ENCODE peak calls at places on chromosome 14, in four cellular contexts. C is ovary, W is esophagus squamous epithelium, D is A549. L is an unnamed sample.

GRCh38 chr14:81303258-81303935 is 82.6 kb upstream of the GTF2A1 start:
- DNase-seq in C (peak; percentile 28), D (no peak), W (no peak), L (no peak)

GRCh38 chr14:61569783-61570182 is 125.5 kb upstream of the HIF1A start:
- DNase-seq in C (no peak), D (no peak), W (no peak), L (peak; percentile 87)

GRCh38 chr14:77681196-77682157 is 26.3 kb downstream of the ALKBH1 start:
- DNase-seq in W (no peak), D (no peak), C (no peak), L (no peak)

GRCh38 chr14:101472518-101472849 is 88.8 kb upstream of the DIO3 start:
- DNase-seq in W (no peak), C (no peak), D (no peak), L (peak; percentile 67)

GRCh38 chr14:91170504-91171121 is 56.7 kb downstream of the DGLUCY start:
- DNase-seq in W (no peak), D (no peak), C (no peak), L (no peak)

GRCh38 chr14:63178912-63179311 is 25.3 kb upstream of the RHOJ start:
- DNase-seq in C (no peak), W (no peak), D (no peak), L (no peak)

GRCh38 chr14:36507847-36508417 is 12.1 kb downstream of the NKX2-1 start:
- DNase-seq in D (no peak), W (no peak), C (no peak), L (no peak)

GRCh38 chr14:51211149-51211548 is 28.9 kb upstream of the TMX1 start:
- DNase-seq in C (no peak), W (no peak), D (no peak), L (no peak)

GRCh38 chr14:54759982-54760585 is 142.5 kb downstream of the GCH1 start:
- DNase-seq in D (no peak), W (no peak), C (no peak), L (no peak)

GRCh38 chr14:36477266-36477665 is 42.8 kb downstream of the NKX2-1 start:
- DNase-seq in C (no peak), D (no peak), W (no peak), L (no peak)

GRCh38 chr14:67526676-67527459 is 6.2 kb upstream of the PLEKHH1 start:
- DNase-seq in W (no peak), D (peak; percentile 54), C (peak; percentile 29), L (no peak)

GRCh38 chr14:58283730-58284129 is 14.6 kb upstream of the ARID4A start:
- DNase-seq in D (no peak), W (no peak), C (no peak), L (no peak)

GRCh38 chr14:64536488-64537245 is 3.9 kb upstream of the HSPA2 start:
- DNase-seq in C (no peak), D (no peak), W (no peak), L (no peak)

GRCh38 chr14:103538291-103539055 is 9.5 kb downstream of the TRMT61A start:
- DNase-seq in C (no peak), W (no peak), D (no peak), L (no peak)

GRCh38 chr14:21902561-21903199 is 229.1 kb upstream of the OR4E1 start:
- DNase-seq in C (no peak), D (no peak), W (no peak), L (no peak)

GRCh38 chr14:30020271-30020670 is 92.6 kb upstream of the PRKD1 start:
- DNase-seq in D (no peak), C (no peak), W (no peak), L (no peak)

GRCh38 chr14:89787525-89787924 is 167.0 kb downstream of the EFCAB11 start:
- DNase-seq in D (no peak), W (no peak), C (no peak), L (no peak)

GRCh38 chr14:71712478-71712877 is 219.8 kb upstream of the RGS6 start:
- DNase-seq in W (no peak), D (no peak), C (no peak), L (no peak)

GRCh38 chr14:81337073-81337472 is 63.1 kb downstream of the STON2 start:
- DNase-seq in D (no peak), W (no peak), C (no peak), L (no peak)

GRCh38 chr14:55864890-55865655 is 253.1 kb upstream of the PELI2 start:
- DNase-seq in D (no peak), C (no peak), W (no peak), L (no peak)

GRCh38 chr14:61477845-61478438 is 156.6 kb downstream of the PRKCH start:
- DNase-seq in C (peak; percentile 63), W (no peak), D (no peak), L (no peak)

GRCh38 chr14:92135269-92135668 is 13.5 kb downstream of the CPSF2 start:
- DNase-seq in W (no peak), C (no peak), D (peak; percentile 11), L (no peak)

GRCh38 chr14:30855345-30856037 is 18.9 kb upstream of the COCH start:
- DNase-seq in C (no peak), D (no peak), W (no peak), L (no peak)

GRCh38 chr14:103630364-103631108 is 1.5 kb downstream of the KLC1 start:
- DNase-seq in D (no peak), C (no peak), W (no peak), L (no peak)

GRCh38 chr14:97408937-97409860 is 612.0 kb downstream of the VRK1 start:
- DNase-seq in C (no peak), W (no peak), D (no peak), L (no peak)

GRCh38 chr14:85587152-85587697 is 57.3 kb downstream of the FLRT2 start:
- DNase-seq in W (no peak), D (no peak), C (no peak), L (no peak)

GRCh38 chr14:59344711-59345455 is 120.3 kb downstream of the GPR135 start:
- DNase-seq in C (no peak), D (no peak), W (no peak), L (no peak)

GRCh38 chr14:44379292-44379977 is 127.6 kb downstream of the FSCB start:
- DNase-seq in C (no peak), W (no peak), D (no peak), L (no peak)

GRCh38 chr14:56273151-56273550 is 154.9 kb downstream of the PELI2 start:
- DNase-seq in W (no peak), D (no peak), C (no peak), L (no peak)

GRCh38 chr14:86334355-86334754 is 804.4 kb downstream of the FLRT2 start:
- DNase-seq in W (no peak), D (no peak), C (no peak), L (no peak)

GRCh38 chr14:89444044-89444443 is 27.0 kb upstream of the FOXN3 start:
- DNase-seq in W (no peak), D (no peak), C (no peak), L (no peak)

GRCh38 chr14:78593949-78594348 is 423.8 kb downstream of the NRXN3 start:
- DNase-seq in D (no peak), C (no peak), W (no peak), L (no peak)

GRCh38 chr14:97539884-97540283 is 742.7 kb downstream of the VRK1 start:
- DNase-seq in W (no peak), C (no peak), D (no peak), L (no peak)

GRCh38 chr14:59130472-59130871 is 58.0 kb upstream of the DAAM1 start:
- DNase-seq in D (no peak), C (no peak), W (no peak), L (no peak)

GRCh38 chr14:64983439-64984310 is 3.0 kb upstream of the FNTB start:
- DNase-seq in D (peak; percentile 55), W (no peak), C (no peak), L (no peak)

GRCh38 chr14:58488550-58488949 is 61.0 kb downstream of the KIAA0586 start:
- DNase-seq in C (no peak), W (no peak), D (no peak), L (no peak)

GRCh38 chr14:98368214-98368613 is 903.8 kb downstream of the BCL11B start:
- DNase-seq in D (no peak), W (no peak), C (no peak), L (no peak)

GRCh38 chr14:89607453-89607852 is 190.4 kb upstream of the FOXN3 start:
- DNase-seq in D (no peak), W (no peak), C (no peak), L (peak; percentile 16)

GRCh38 chr14:73789996-73790581 is 61.5 kb upstream of the PTGR2 start:
- DNase-seq in D (no peak), W (no peak), C (peak; percentile 83), L (no peak)

GRCh38 chr14:73786942-73787759 is 64.5 kb upstream of the PTGR2 start:
- DNase-seq in W (no peak), C (peak; percentile 74), D (no peak), L (no peak)

GRCh38 chr14:73787760-73788508 is 63.7 kb upstream of the PTGR2 start:
- DNase-seq in W (no peak), C (peak; percentile 46), D (no peak), L (no peak)

GRCh38 chr14:73786632-73786941 is 65.0 kb upstream of the PTGR2 start:
- DNase-seq in W (no peak), C (peak; percentile 47), D (no peak), L (no peak)

GRCh38 chr14:73788871-73789590 is 62.6 kb upstream of the PTGR2 start:
- DNase-seq in C (no peak), D (no peak), W (no peak), L (no peak)
- TF ChIP-seq POLR2A in C (no peak), D (no peak), W (no peak), L (no peak)

GRCh38 chr14:100031506-100032281 is 33.5 kb upstream of the EVL start:
- DNase-seq in W (no peak), D (peak; percentile 96), C (peak; percentile 62), L (no peak)
- H3K4me3 ChIP-seq in W (peak overlapping the region; percentile 26), D (peak overlapping the region; percentile 41), C (peak overlapping the region; percentile 13), L (peak overlapping the region; percentile 15)

DNA sequence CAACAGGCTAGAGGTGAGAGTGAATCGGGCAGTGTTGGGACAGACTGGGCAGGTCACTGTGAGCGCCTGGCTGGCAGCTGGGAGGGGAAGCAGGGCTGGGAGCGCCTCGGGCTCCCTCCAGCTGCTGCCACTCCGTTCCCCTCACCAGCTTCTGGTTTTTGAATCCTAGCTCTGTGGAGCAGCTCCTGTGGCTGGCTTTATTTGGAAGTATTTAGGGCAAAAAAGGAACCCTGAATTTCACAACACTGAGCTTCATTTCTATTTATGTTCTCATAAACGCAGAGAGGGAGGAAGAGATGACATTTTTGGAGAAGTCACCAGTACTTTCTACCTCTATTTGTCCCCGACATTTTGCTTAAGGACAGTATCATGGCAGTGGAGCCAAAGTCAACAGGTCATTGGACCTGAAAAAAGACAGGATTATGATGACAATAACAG is 63.9 kb upstream of the ACTN1 start:
- DNase-seq in C (peak; percentile 48), D (no peak), W (no peak), L (no peak)
- TF ChIP-seq POLR2A in C (no peak), D (no peak), W (no peak), L (no peak)

DNA sequence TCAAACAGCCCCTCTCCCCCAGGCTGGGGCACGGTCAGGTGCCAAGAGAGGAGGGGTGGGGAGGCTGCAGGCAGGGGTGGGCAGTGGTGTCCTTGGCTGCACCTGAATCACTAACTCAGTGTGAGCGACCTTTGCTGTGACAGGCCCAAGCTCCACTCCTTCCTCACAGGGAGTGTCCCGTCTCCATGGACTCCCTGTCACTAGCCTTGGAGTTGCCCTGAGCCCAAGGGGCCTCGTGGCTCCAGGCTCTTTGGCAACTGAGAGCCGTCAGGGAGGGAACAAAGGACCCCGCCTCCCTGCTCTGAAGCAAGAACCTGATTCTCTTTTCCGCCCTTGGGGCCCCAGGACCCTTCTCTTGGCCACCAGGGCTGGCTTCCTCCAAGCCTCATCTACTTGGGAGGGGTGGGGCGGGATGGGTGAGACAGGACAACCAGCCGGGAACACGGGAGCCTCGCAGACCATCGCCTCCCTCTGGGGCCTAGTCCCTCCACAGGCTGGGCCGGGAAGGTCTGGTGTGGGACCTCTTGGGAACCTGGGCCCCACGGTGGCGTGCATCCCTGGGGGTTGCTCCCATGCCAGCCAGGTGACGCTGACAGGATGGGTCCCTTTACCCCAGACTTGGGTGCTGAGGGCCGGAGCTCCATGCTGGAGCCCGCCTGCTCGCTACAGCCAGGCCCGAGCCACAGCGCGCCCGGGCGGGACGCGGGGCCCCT is 935 bp upstream of the ADSS1 start:
- DNase-seq in W (no peak), D (peak; percentile 28), C (no peak), L (no peak)
- H3K4me3 ChIP-seq in W (peak overlapping the region; percentile 63), D (no peak overlapping the region), C (no peak overlapping the region), L (peak overlapping the region; percentile 61)

L was measured in vagina.